ENCODE peak calls at places on chromosomes 7 and 10, in six cellular contexts. B is BE2C, M is Calu3, H is cardiac muscle cell, K is fibroblast of lung, R is fibroblast of pulmonary artery. A is an unnamed sample.
A peak's percentile ranks its signal among the peaks of the same experiment; 100 is the strongest.

GRCh38 chr7:70791341-70791740 is 340.6 kb upstream of the GALNT17 start:
- DNase-seq in B (no peak), M (no peak), H (no peak), K (no peak), R (no peak), A (no peak)

GRCh38 chr7:155540553-155540952 is 5.8 kb downstream of the CNPY1 start:
- DNase-seq in B (no peak), M (no peak), H (no peak), K (no peak), R (no peak), A (no peak)

GRCh38 chr7:130894146-130895005 is 160.4 kb upstream of the KLF14 start:
- DNase-seq in B (no peak), M (peak; percentile 88), H (no peak), K (peak; percentile 72), R (no peak), A (no peak)

GRCh38 chr7:19118896-19119301 is 1.5 kb upstream of the TWIST1 start:
- DNase-seq in B (no peak), M (no peak), H (peak; percentile 46), K (no peak), R (no peak), A (peak; percentile 63)

GRCh38 chr10:23368816-23369640 is 24.4 kb upstream of the C10orf67 start:
- DNase-seq in B (no peak), M (no peak), H (no peak), K (no peak), R (no peak), A (no peak)

GRCh38 chr7:40870108-40870507 is 735.3 kb downstream of the SUGCT start:
- DNase-seq in B (no peak), M (no peak), H (no peak), K (no peak), R (no peak), A (no peak)

GRCh38 chr7:30841025-30841735 is 70.0 kb downstream of the MINDY4 start:
- DNase-seq in B (no peak), M (no peak), H (no peak), K (no peak), R (peak; percentile 12), A (no peak)

GRCh38 chr10:86686972-86687371 is 18.7 kb downstream of the LDB3 start:
- DNase-seq in B (no peak), M (no peak), H (no peak), K (no peak), R (no peak), A (no peak)

GRCh38 chr10:97450828-97451227 is 4.9 kb downstream of the ZDHHC16 start:
- DNase-seq in B (no peak), M (no peak), H (no peak), K (no peak), R (peak; percentile 32), A (no peak)

GRCh38 chr10:88008866-88009470 is 145.5 kb downstream of the PTEN start:
- DNase-seq in B (no peak), M (no peak), H (no peak), K (peak; percentile 36), R (no peak), A (no peak)

GRCh38 chr7:30284298-30285066 is at the start of gene ZNRF2:
- DNase-seq in B (peak; percentile 100), M (peak; percentile 100), H (peak; percentile 99), K (peak; percentile 93), R (peak; percentile 99), A (peak; percentile 98)

GRCh38 chr7:94055963-94056362 is 51.8 kb upstream of the BET1 start:
- DNase-seq in B (no peak), M (no peak), H (no peak), K (no peak), R (peak; percentile 35), A (no peak)

GRCh38 chr7:32539917-32540544 is 44.7 kb downstream of the AVL9 start:
- DNase-seq in B (no peak), M (no peak), H (no peak), K (no peak), R (no peak), A (no peak)

GRCh38 chr10:33553951-33554571 is 219.6 kb upstream of the NRP1 start:
- DNase-seq in B (no peak), M (no peak), H (peak; percentile 22), K (no peak), R (no peak), A (no peak)

GRCh38 chr7:27921081-27921836 is 181.3 kb downstream of the TAX1BP1 start:
- DNase-seq in B (peak; percentile 70), M (peak; percentile 70), H (peak; percentile 71), K (peak; percentile 89), R (peak; percentile 91), A (no peak)

GRCh38 chr10:117948493-117948892 is 98.2 kb downstream of the RAB11FIP2 start:
- DNase-seq in B (no peak), M (no peak), H (no peak), K (no peak), R (no peak), A (no peak)

GRCh38 chr10:78337646-78338391 is 304.2 kb downstream of the RPS24 start:
- DNase-seq in B (no peak), M (no peak), H (no peak), K (no peak), R (no peak), A (no peak)

GRCh38 chr10:103967433-103968142 is 648 bp downstream of the SLK start:
- DNase-seq in B (no peak), M (no peak), H (peak; percentile 36), K (peak; percentile 31), R (peak; percentile 24), A (no peak)

GRCh38 chr7:90167361-90167760 is 13.1 kb downstream of the STEAP1 start:
- DNase-seq in B (no peak), M (no peak), H (no peak), K (no peak), R (no peak), A (no peak)

DNA sequence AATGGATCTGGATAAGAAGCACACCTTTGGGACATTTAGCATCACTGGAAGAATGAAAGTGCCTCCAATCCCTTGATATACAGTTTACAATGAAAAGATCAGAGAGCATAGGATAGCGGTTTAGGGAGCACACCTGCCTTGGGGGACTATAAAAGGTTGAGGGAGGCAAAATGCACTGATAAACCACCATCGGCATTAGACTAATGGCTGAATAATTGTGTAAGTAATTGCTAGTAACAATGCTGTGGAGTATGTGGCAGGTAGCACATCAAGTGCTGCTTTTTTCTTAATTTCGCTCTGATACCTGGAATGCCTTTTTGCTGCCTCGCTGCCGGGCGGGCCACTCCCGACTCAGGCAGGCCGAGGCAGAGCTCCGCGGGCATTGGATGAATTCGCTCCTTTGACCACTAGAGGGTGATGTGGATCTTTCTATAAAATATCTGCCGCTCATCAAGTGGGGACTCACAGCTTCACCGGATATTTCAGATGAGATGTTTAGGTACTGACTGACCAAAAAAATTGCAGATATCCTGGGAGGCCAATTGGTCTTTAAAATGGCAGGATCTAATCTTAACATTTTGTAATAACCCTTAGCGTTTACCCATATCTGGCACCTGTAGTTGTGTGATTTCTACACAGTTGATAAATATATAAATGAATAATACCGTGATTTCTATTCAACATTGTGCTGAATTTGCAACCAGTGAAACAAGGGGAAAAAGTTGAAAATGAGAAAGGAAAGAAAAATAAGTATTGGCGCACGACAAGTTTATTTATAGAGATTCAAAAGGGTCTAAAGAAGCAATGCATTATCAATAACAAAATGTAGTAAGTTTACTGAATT is 116.8 kb upstream of the PRSS1 start:
- DNase-seq in B (peak; percentile 46), M (peak; percentile 70), H (peak; percentile 76), K (peak; percentile 64), R (peak; percentile 72), A (peak; percentile 67)
- TF ChIP-seq CTCF in B (peak; percentile 79), M (peak; percentile 39), H (peak; percentile 72), K (peak; percentile 74), R (peak; percentile 73), A (peak; percentile 87)

GRCh38 chr7:149875396-149875795 is 1.6 kb downstream of the ATP6V0E2 start:
- DNase-seq in B (no peak), M (no peak), H (no peak), K (no peak), R (no peak), A (no peak)

GRCh38 chr7:149873074-149873967 is 448 bp upstream of the ATP6V0E2 start:
- DNase-seq in B (peak; percentile 98), M (peak; percentile 94), H (peak; percentile 97), K (peak; percentile 90), R (peak; percentile 91), A (peak; percentile 97)

GRCh38 chr7:149872419-149873073 is 1.2 kb upstream of the ATP6V0E2 start:
- DNase-seq in B (peak; percentile 86), M (peak; percentile 43), H (peak; percentile 77), K (peak; percentile 85), R (peak; percentile 76), A (peak; percentile 65)

GRCh38 chr7:149874644-149875028 is 867 bp downstream of the ATP6V0E2 start:
- DNase-seq in B (no peak), M (no peak), H (no peak), K (no peak), R (no peak), A (no peak)

GRCh38 chr7:149873968-149874643 is at the start of gene ATP6V0E2:
- DNase-seq in B (no peak), M (no peak), H (no peak), K (no peak), R (no peak), A (no peak)
- TF ChIP-seq CTCF in B (no peak), M (no peak), H (no peak), K (no peak), R (no peak), A (no peak)

DNA sequence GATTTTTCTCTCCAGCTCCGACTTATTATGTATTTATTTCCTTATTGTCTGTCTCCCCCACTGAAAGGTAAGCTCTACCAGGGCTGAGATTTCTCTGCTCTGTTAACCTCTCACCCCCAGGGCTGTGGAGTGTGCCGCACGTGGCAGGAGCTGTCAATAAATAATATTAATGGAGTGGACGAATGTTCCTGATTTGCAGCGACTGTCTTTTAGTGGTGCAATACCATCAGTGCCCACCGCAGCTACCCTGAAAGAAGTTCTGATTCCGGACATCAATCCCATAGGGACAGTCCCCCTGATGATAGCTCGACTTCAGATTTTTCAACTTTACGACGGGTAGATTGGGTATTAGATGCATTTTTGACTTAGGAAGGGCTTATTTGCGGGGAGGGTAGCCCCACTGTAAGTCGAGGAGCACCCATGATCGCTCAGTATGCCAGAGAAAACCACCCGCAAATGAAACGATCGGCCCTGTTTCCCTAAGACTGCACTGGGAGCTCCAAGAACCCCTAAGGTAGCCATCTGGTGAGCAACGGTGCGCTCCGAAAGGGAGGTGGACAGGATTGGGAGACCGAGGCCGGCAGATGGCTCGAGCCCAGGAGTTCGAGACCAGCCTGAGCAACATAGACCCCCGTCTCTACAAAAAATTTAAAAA is 986 bp upstream of the PPP2R2D start:
- DNase-seq in B (no peak), M (peak; percentile 28), H (no peak), K (no peak), R (no peak), A (no peak)
- TF ChIP-seq CTCF in B (peak; percentile 17), M (no peak), H (no peak), K (no peak), R (no peak), A (peak; percentile 63)

DNA sequence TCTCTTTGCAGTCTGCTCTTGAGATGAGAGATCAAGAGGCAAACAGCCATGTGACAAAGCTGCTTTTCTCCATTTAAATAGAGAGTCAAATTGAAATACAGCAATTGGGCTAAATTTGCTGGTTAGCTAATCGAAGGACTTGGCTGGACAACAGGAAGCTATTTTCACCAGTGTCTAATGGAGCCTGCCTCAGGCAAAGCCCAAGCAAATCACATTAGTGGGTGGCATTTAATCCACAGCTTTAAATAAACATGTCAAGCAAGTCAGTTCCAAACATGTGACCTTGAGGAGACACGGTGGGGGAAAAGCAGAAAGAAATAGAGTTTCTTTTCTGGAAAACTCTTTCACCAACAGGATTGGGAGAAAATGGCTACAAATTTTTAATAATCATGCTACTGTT is 180.5 kb upstream of the AOAH start:
- DNase-seq in B (peak; percentile 31), M (no peak), H (no peak), K (no peak), R (no peak), A (no peak)
- TF ChIP-seq CTCF in B (no peak), M (no peak), H (no peak), K (no peak), R (no peak), A (no peak)

GRCh38 chr7:52936750-52937149 is 98.7 kb upstream of the POM121L12 start:
- DNase-seq in B (no peak), M (no peak), H (no peak), K (no peak), R (no peak), A (no peak)
- TF ChIP-seq CTCF in B (no peak), M (no peak), H (no peak), K (no peak), R (no peak), A (no peak)

A was measured in glutamatergic neuron.